ENCODE peak calls at places on chromosome 10, in six cellular contexts. O, N, B, U, E and G are unnamed samples.

GRCh38 chr10:48455392-48456151 is 149.1 kb downstream of the MAPK8 start:
- DNase-seq in O (no peak), N (no peak), B (peak; percentile 21), U (no peak), E (no peak), G (peak; percentile 44)

GRCh38 chr10:10333622-10334021 is 684.0 kb upstream of the CELF2 start:
- DNase-seq in O (no peak), N (no peak), B (no peak), U (no peak), E (no peak), G (no peak)

GRCh38 chr10:34713875-34714274 is 101.2 kb downstream of the PARD3 start:
- DNase-seq in O (peak; percentile 10), N (no peak), B (no peak), U (no peak), E (no peak), G (no peak)

GRCh38 chr10:110613996-110614495 is 30.1 kb upstream of the RBM20 start:
- DNase-seq in O (no peak), N (no peak), B (no peak), U (no peak), E (no peak), G (no peak)

GRCh38 chr10:31582365-31583052 is 263.5 kb downstream of the ZEB1 start:
- DNase-seq in O (no peak), N (no peak), B (no peak), U (no peak), E (no peak), G (no peak)

GRCh38 chr10:23106508-23106907 is 11.1 kb downstream of the MSRB2 start:
- DNase-seq in O (no peak), N (no peak), B (no peak), U (no peak), E (no peak), G (no peak)

GRCh38 chr10:115937756-115938032 is 335.3 kb downstream of the GFRA1 start:
- DNase-seq in O (no peak), N (no peak), B (no peak), U (no peak), E (no peak), G (no peak)

GRCh38 chr10:101230185-101230917 is 1.1 kb upstream of the LBX1 start:
- DNase-seq in O (no peak), N (no peak), B (no peak), U (no peak), E (no peak), G (no peak)

GRCh38 chr10:112678987-112679386 is 232.0 kb downstream of the VTI1A start:
- DNase-seq in O (no peak), N (no peak), B (no peak), U (no peak), E (no peak), G (no peak)

GRCh38 chr10:34396669-34397068 is 418.4 kb downstream of the PARD3 start:
- DNase-seq in O (no peak), N (no peak), B (no peak), U (no peak), E (no peak), G (no peak)

GRCh38 chr10:98959486-98959885 is 276.2 kb downstream of the HPSE2 start:
- DNase-seq in O (no peak), N (no peak), B (no peak), U (no peak), E (no peak), G (no peak)

GRCh38 chr10:133131754-133132710 is 28.0 kb upstream of the KNDC1 start:
- DNase-seq in O (no peak), N (no peak), B (peak; percentile 20), U (no peak), E (peak; percentile 6), G (no peak)

GRCh38 chr10:46291817-46292572 is 5.2 kb downstream of the ANTXRL start:
- DNase-seq in O (no peak), N (peak; percentile 17), B (no peak), U (no peak), E (peak; percentile 8), G (no peak)

GRCh38 chr10:112313911-112314310 is 30.7 kb downstream of the TECTB start:
- DNase-seq in O (no peak), N (no peak), B (no peak), U (no peak), E (no peak), G (no peak)

GRCh38 chr10:49160814-49161213 is 27.0 kb upstream of the FAM170B start:
- DNase-seq in O (no peak), N (no peak), B (no peak), U (no peak), E (no peak), G (no peak)

GRCh38 chr10:114009281-114009996 is 34.2 kb upstream of the ADRB1 start:
- DNase-seq in O (no peak), N (no peak), B (no peak), U (no peak), E (no peak), G (no peak)

GRCh38 chr10:75597691-75598455 is 166.4 kb downstream of the LRMDA start:
- DNase-seq in O (no peak), N (no peak), B (no peak), U (no peak), E (no peak), G (no peak)

GRCh38 chr10:4546500-4546899 is 279.5 kb upstream of the AKR1E2 start:
- DNase-seq in O (no peak), N (no peak), B (no peak), U (no peak), E (no peak), G (no peak)

GRCh38 chr10:79274279-79275104 is 72.8 kb upstream of the PPIF start:
- DNase-seq in O (peak; percentile 96), N (peak; percentile 64), B (peak; percentile 52), U (peak; percentile 75), E (peak; percentile 45), G (no peak)
- TF ChIP-seq EP300 in O (peak; percentile 71), N (peak; percentile 89), B (peak; percentile 93), U (peak; percentile 96), E (no peak), G (no peak)

GRCh38 chr10:100185364-100186252 is at the start of gene ERLIN1:
- DNase-seq in O (peak; percentile 95), N (peak; percentile 95), B (peak; percentile 95), U (peak; percentile 79), E (peak; percentile 93), G (peak; percentile 96)
- TF ChIP-seq EP300 in O (no peak), N (peak; percentile 17), B (no peak), U (peak; percentile 83), E (no peak), G (no peak)

GRCh38 chr10:59126277-59126676 is 50.2 kb upstream of the PHYHIPL start:
- DNase-seq in O (no peak), N (no peak), B (no peak), U (no peak), E (no peak), G (no peak)
- TF ChIP-seq EP300 in O (no peak), N (no peak), B (no peak), U (no peak), E (no peak), G (no peak)

GRCh38 chr10:102644646-102645387 is 538 bp downstream of the TRIM8 start:
- DNase-seq in O (no peak), N (peak; percentile 89), B (peak; percentile 90), U (peak; percentile 76), E (peak; percentile 82), G (peak; percentile 56)
- TF ChIP-seq EP300 in O (no peak), N (no peak), B (no peak), U (peak; percentile 58), E (no peak), G (no peak)

GRCh38 chr10:63539994-63540393 is 18.8 kb downstream of the REEP3 start:
- DNase-seq in O (no peak), N (no peak), B (no peak), U (no peak), E (no peak), G (no peak)

GRCh38 chr10:63539377-63539776 is 18.2 kb downstream of the REEP3 start:
- DNase-seq in O (no peak), N (no peak), B (no peak), U (no peak), E (no peak), G (no peak)

GRCh38 chr10:63536678-63537077 is 15.5 kb downstream of the REEP3 start:
- DNase-seq in O (no peak), N (no peak), B (no peak), U (no peak), E (no peak), G (no peak)

GRCh38 chr10:63534723-63535122 is 13.5 kb downstream of the REEP3 start:
- DNase-seq in O (no peak), N (no peak), B (no peak), U (no peak), E (no peak), G (no peak)

DNA sequence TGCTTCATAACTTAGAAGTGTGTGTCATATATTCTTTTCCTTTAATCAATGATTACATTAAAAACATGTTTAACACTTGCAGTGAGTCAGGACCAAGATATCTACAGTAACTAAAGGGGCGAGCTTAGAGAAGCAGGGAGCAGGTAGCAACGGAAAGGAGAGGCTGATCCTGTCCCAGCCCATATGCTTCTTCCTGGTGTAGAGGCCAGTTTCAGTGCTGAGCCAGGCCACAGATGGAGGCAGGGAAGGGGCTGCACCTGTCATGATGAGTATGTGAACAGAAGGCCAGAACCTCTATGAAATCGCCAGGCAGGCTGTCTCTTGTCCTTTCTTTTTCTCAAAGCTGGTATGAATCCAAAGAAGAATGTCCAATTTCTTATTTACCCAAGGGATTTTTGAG is 16.3 kb downstream of the REEP3 start:
- DNase-seq in O (no peak), N (no peak), B (no peak), U (no peak), E (no peak), G (no peak)
- TF ChIP-seq EP300 in O (no peak), N (no peak), B (no peak), U (no peak), E (no peak), G (no peak)